ENCODE peak calls at places on chromosomes 1 and 21, in seven cellular contexts. O is NCI-H2081; M is occipital lobe; H is activated CD8-positive, alpha-beta T cell treated with anti-CD3 and anti-CD28 coated beads for 36 hours; T is neural crest cell; A is bronchial epithelial cell; B is activated CD8-positive, alpha-beta memory T cell treated with anti-CD3 and anti-CD28 coated beads for 48 hours. U is an unnamed sample.

GRCh38 chr1:56072310-56072709 is 507.1 kb downstream of the PLPP3 start:
- DNase-seq in O (no peak), M (no peak), H (no peak), T (no peak), A (no peak), B (no peak), U (no peak)

GRCh38 chr1:210129759-210130158 is 102.8 kb upstream of the SERTAD4 start:
- DNase-seq in O (no peak), M (no peak), H (no peak), T (no peak), A (no peak), B (no peak), U (no peak)

GRCh38 chr1:90919190-90919719 is 102.6 kb downstream of the ZNF644 start:
- DNase-seq in O (no peak), M (no peak), H (no peak), T (no peak), A (no peak), B (no peak), U (peak; percentile 8)

GRCh38 chr1:17089496-17089895 is 29.8 kb downstream of the PADI2 start:
- DNase-seq in O (no peak), M (peak; percentile 76), H (no peak), T (peak; percentile 67), A (no peak), B (no peak), U (no peak)

GRCh38 chr1:241611063-241611462 is 29.1 kb downstream of the CHML start:
- DNase-seq in O (peak; percentile 76), M (no peak), H (no peak), T (no peak), A (peak; percentile 84), B (no peak), U (no peak)

GRCh38 chr1:30183895-30184294 is 539.5 kb downstream of the MATN1 start:
- DNase-seq in O (no peak), M (no peak), H (no peak), T (no peak), A (no peak), B (no peak), U (no peak)

GRCh38 chr1:115530407-115530806 is 111.4 kb upstream of the VANGL1 start:
- DNase-seq in O (no peak), M (no peak), H (no peak), T (no peak), A (peak; percentile 69), B (no peak), U (no peak)

GRCh38 chr1:78333426-78334012 is 157.3 kb upstream of the PTGFR start:
- DNase-seq in O (peak; percentile 0), M (no peak), H (peak; percentile 2), T (peak; percentile 4), A (peak; percentile 35), B (no peak), U (no peak)

GRCh38 chr1:110047463-110047862 is 13.0 kb downstream of the STRIP1 start:
- DNase-seq in O (no peak), M (no peak), H (no peak), T (no peak), A (no peak), B (no peak), U (no peak)

GRCh38 chr1:94081566-94082344 is 39.2 kb downstream of the ABCA4 start:
- DNase-seq in O (no peak), M (no peak), H (no peak), T (no peak), A (peak; percentile 99), B (no peak), U (no peak)

GRCh38 chr1:120179420-120180348 is 3.4 kb upstream of the SEC22B start:
- DNase-seq in O (no peak), M (no peak), H (no peak), T (no peak), A (peak; percentile 20), B (no peak), U (no peak)

GRCh38 chr21:43188712-43189151 is 19.9 kb downstream of the CRYAA start:
- DNase-seq in O (peak; percentile 27), M (no peak), H (no peak), T (no peak), A (no peak), B (no peak), U (no peak)

GRCh38 chr1:171488190-171488929 is 3.0 kb downstream of the PRRC2C start:
- DNase-seq in O (no peak), M (no peak), H (no peak), T (no peak), A (peak; percentile 70), B (no peak), U (no peak)

GRCh38 chr1:170586321-170586855 is 54.4 kb downstream of the GORAB start:
- DNase-seq in O (no peak), M (no peak), H (no peak), T (no peak), A (peak; percentile 55), B (no peak), U (no peak)

GRCh38 chr1:31618916-31619846 is 1.7 kb downstream of the HCRTR1 start:
- DNase-seq in O (no peak), M (no peak), H (no peak), T (no peak), A (no peak), B (no peak), U (no peak)

GRCh38 chr1:27632387-27633297 is 2.3 kb downstream of the FGR start:
- DNase-seq in O (no peak), M (no peak), H (peak; percentile 91), T (no peak), A (no peak), B (peak; percentile 63), U (peak; percentile 94)

GRCh38 chr1:159171254-159171687 is at the start of gene CADM3:
- DNase-seq in O (no peak), M (peak; percentile 49), H (no peak), T (peak; percentile 31), A (no peak), B (no peak), U (no peak)

GRCh38 chr1:234866007-234866866 is 256.3 kb upstream of the IRF2BP2 start:
- DNase-seq in O (no peak), M (no peak), H (peak; percentile 19), T (no peak), A (peak; percentile 71), B (no peak), U (no peak)

GRCh38 chr21:25708467-25709065 is 26.1 kb downstream of the ATP5PF start:
- DNase-seq in O (peak; percentile 23), M (no peak), H (peak; percentile 69), T (peak; percentile 36), A (peak; percentile 34), B (no peak), U (no peak)

GRCh38 chr1:46616277-46617107 is at the start of gene MOB3C:
- DNase-seq in O (peak; percentile 11), M (peak; percentile 67), H (peak; percentile 74), T (peak; percentile 39), A (no peak), B (peak; percentile 15), U (peak; percentile 15)

U was measured in GM12878.